ENCODE peak calls at places on chromosomes 11 and 22, in six cellular contexts. F is Panc1, V is HCT116, E is HepG2, S is transverse colon, A is breast epithelium. H is an unnamed sample. For H3K4me1, the result is how much of the 10 kb centered on the place peaks cover.

GRCh38 chr22:17910561-17911311 is 113.6 kb downstream of the MICAL3 start:
- DNase-seq in F (peak), V (no peak), E (no peak), S (peak), A (no peak), H (no peak)

GRCh38 chr11:33344611-33345010 is 87.4 kb downstream of the HIPK3 start:
- DNase-seq in F (no peak), V (no peak), E (peak), S (no peak), A (no peak), H (no peak)

GRCh38 chr11:65814131-65814959 is 19.4 kb upstream of the SNX32 start:
- DNase-seq in F (no peak), V (no peak), E (no peak), S (no peak), A (peak), H (no peak)

GRCh38 chr11:96065379-96065778 is 141.5 kb upstream of the MTMR2 start:
- DNase-seq in F (no peak), V (no peak), E (no peak), S (no peak), A (no peak), H (no peak)

GRCh38 chr11:126113515-126113957 is 50.9 kb upstream of the CDON start:
- DNase-seq in F (peak), V (peak), E (peak), S (peak), A (peak), H (no peak)

GRCh38 chr11:114057605-114058004 is 1.9 kb upstream of the ZBTB16 start:
- DNase-seq in F (no peak), V (no peak), E (no peak), S (no peak), A (no peak), H (no peak)

GRCh38 chr11:35752115-35752514 is 89.5 kb downstream of the TRIM44 start:
- DNase-seq in F (no peak), V (no peak), E (no peak), S (no peak), A (no peak), H (no peak)

GRCh38 chr22:31603574-31603973 is 58.4 kb downstream of the PISD start:
- DNase-seq in F (no peak), V (no peak), E (no peak), S (no peak), A (no peak), H (no peak)

GRCh38 chr11:28919194-28919593 is 811.0 kb downstream of the METTL15 start:
- DNase-seq in F (no peak), V (no peak), E (no peak), S (no peak), A (no peak), H (no peak)

GRCh38 chr11:16989554-16989953 is 24.7 kb downstream of the PLEKHA7 start:
- DNase-seq in F (no peak), V (no peak), E (no peak), S (no peak), A (no peak), H (no peak)

GRCh38 chr22:36335621-36336020 is 52.1 kb downstream of the MYH9 start:
- DNase-seq in F (no peak), V (no peak), E (no peak), S (no peak), A (no peak), H (no peak)

GRCh38 chr22:45248832-45249561 is 8.3 kb upstream of the KIAA0930 start:
- DNase-seq in F (no peak), V (no peak), E (no peak), S (no peak), A (no peak), H (no peak)

GRCh38 chr11:117099681-117100080 is 1.5 kb upstream of the SIK3 start:
- DNase-seq in F (no peak), V (no peak), E (no peak), S (no peak), A (no peak), H (no peak)
- H3K4me1 ChIP-seq in F (under half), V (under half), E (under half), S (under half), A (under half), H (under half)

DNA sequence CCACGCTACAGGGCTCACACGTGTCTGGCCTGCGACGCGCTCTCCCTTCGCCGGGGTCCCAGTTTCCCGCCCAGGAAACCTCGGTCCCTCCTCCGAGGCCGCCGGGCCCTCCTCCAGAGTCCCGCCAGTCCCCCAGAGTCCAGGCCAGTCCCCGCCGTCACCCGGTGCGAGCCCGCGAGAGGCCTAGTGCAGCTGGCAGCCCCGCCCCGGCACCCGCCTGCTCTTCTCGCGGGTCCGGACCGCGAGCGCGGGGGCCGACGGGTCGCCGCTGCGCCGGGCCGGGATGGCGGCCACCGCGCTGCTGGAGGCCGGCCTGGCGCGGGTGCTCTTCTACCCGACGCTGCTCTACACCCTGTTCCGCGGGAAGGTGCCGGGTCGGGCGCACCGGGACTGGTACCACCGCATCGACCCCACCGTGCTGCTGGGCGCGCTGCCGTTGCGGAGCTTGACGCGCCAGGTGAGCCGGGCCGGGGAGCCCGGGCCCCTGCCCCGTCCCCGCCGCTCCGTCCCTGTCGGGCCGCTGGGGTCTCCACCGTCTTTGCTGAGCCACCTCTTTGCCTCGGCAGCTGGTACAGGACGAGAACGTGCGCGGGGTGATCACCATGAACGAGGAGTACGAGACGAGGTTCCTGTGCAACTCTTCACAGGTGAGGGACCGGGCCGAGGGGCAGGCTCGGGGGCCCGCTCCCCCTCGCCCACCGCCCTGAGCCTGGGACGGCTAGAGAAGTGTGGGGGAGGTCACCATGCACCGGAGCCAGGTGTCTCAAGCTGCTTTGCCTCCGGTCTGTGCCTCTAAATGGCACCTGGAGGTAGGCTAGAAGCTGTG is at the start of gene PTPMT1:
- DNase-seq in F (no peak), V (peak), E (peak), S (peak), A (peak), H (no peak)
- TF ChIP-seq POLR2AphosphoS5 in F (peak), V (peak), E (peak), S (no peak), A (peak), H (no peak)

GRCh38 chr22:40189979-40190378 is 12.3 kb downstream of the TNRC6B start:
- DNase-seq in F (no peak), V (no peak), E (no peak), S (no peak), A (no peak), H (no peak)
- H3K4me1 ChIP-seq in F (under half), V (under half), E (under half), S (under half), A (under half), H (half or more)

GRCh38 chr22:42553475-42554361 is at the start of gene SERHL2:
- DNase-seq in F (no peak), V (no peak), E (peak), S (peak), A (peak), H (no peak)
- TF ChIP-seq POLR2AphosphoS5 in F (no peak), V (no peak), E (no peak), S (peak), A (no peak), H (no peak)

DNA sequence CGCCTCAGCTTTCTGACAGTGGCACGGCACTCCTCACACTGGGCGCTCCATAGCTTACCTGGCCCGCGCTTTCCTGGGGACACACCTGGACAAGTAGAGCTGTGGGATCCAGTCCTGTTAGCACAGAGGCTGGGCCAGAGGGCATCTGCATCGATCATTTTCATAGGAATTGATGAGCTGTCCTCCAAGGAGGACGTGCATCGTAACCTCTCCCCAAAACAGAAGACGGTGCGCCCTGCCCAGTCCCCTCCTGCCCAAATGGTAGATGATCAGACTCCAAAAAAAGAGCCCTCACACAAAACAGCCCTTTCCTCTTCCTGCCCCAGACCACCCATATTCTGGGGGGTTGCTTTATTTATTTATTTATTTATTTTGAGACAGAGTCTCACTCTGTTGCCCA is 161.2 kb downstream of the CTTN start:
- DNase-seq in F (no peak), V (no peak), E (no peak), S (no peak), A (no peak), H (no peak)
- H3K4me1 ChIP-seq in F (under half), V (under half), E (under half), S (under half), A (under half), H (under half)

GRCh38 chr11:34633990-34634725 is 13.3 kb downstream of the EHF start:
- DNase-seq in F (no peak), V (no peak), E (peak), S (no peak), A (no peak), H (no peak)

GRCh38 chr11:34633640-34633989 is 12.7 kb downstream of the EHF start:
- DNase-seq in F (no peak), V (no peak), E (no peak), S (no peak), A (no peak), H (no peak)

GRCh38 chr11:34638897-34639296 is 18.0 kb downstream of the EHF start:
- DNase-seq in F (no peak), V (no peak), E (no peak), S (no peak), A (no peak), H (no peak)

GRCh38 chr11:34637303-34637702 is 16.4 kb downstream of the EHF start:
- DNase-seq in F (no peak), V (no peak), E (no peak), S (no peak), A (peak), H (no peak)

GRCh38 chr11:34636127-34636526 is 15.2 kb downstream of the EHF start:
- DNase-seq in F (no peak), V (no peak), E (no peak), S (no peak), A (no peak), H (no peak)
- TF ChIP-seq POLR2AphosphoS5 in F (no peak), V (no peak), E (no peak), S (no peak), A (no peak), H (no peak)

GRCh38 chr11:130765369-130765768 is 150.9 kb downstream of the SNX19 start:
- DNase-seq in F (no peak), V (no peak), E (no peak), S (no peak), A (no peak), H (no peak)
- H3K4me1 ChIP-seq in F (under half), V (under half), E (under half), S (under half), A (under half), H (under half)

GRCh38 chr22:39458443-39459083 is 1.8 kb downstream of the MGAT3 start:
- DNase-seq in F (no peak), V (no peak), E (no peak), S (no peak), A (no peak), H (no peak)

GRCh38 chr22:39457047-39457545 is 284 bp downstream of the MGAT3 start:
- DNase-seq in F (no peak), V (no peak), E (no peak), S (no peak), A (no peak), H (no peak)

GRCh38 chr22:39459681-39460080 is 2.9 kb downstream of the MGAT3 start:
- DNase-seq in F (no peak), V (no peak), E (no peak), S (no peak), A (no peak), H (no peak)

GRCh38 chr22:39456262-39457046 is at the start of gene MGAT3:
- DNase-seq in F (no peak), V (no peak), E (no peak), S (no peak), A (no peak), H (no peak)

DNA sequence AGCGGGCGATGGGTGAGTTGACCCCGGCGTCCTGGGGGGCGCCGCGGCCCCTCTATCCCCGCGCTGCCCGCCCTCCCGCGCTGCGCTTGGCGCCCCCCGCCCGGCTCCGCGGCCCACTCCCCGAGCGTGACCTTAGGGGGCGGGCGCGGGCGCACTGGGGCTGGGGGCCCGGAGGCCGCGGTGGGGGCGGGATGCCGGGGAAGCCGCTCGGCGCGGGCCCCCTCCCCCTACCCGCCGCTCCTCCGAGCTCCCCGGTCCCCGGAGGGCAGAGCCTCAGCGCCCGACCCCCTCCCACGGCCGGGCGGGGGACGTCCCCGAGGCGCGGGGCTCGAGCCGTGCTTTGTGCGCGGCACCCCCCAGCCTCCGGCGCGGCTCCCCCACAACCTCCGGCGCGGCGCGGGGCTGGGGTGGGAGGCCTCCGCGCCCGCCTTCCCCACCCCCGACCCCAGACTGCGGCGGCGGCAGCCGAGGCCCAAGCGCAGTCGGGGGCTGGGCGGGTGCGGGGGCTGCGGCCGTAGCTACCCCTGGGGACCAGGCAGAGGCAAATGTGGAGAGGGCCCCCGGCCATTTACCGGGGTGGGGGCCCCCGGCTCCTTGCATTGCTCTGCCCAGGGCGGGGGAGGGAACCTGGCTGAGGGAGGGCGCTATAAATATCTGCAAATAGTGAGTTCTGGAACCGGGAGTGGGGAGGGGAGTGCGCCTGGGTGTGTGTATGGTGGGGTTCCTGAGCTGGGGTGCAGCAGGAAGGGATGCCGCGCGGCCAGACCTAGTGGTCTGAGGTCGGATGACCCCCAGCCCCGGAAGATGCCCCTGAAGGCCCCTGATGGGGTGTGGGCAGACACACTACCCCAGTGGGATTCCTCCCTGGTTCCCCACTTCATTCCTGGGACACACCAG is 982 bp downstream of the MGAT3 start:
- DNase-seq in F (no peak), V (no peak), E (no peak), S (no peak), A (no peak), H (no peak)
- TF ChIP-seq POLR2AphosphoS5 in F (no peak), V (no peak), E (no peak), S (no peak), A (no peak), H (no peak)